ENCODE peak calls at places on chromosomes 11 and 22, in four cellular contexts. T is HepG2, I is K562, D is GM12878. V is an unnamed sample.

GRCh38 chr22:43862074-43862881 is at the start of gene SULT4A1:
- DNase-seq in T (no peak), D (no peak), I (peak), V (peak)

GRCh38 chr11:72958790-72959189 is 144.6 kb downstream of the ATG16L2 start:
- DNase-seq in D (no peak), I (no peak), T (no peak), V (no peak)

GRCh38 chr11:57432714-57433163 is 5.8 kb upstream of the SLC43A3 start:
- DNase-seq in T (no peak), D (no peak), I (peak), V (no peak)

GRCh38 chr11:48044577-48044976 is 64.2 kb downstream of the PTPRJ start:
- DNase-seq in I (no peak), T (no peak), D (no peak), V (no peak)

GRCh38 chr22:43844560-43845545 is 17.5 kb downstream of the SULT4A1 start:
- DNase-seq in D (no peak), T (no peak), I (no peak), V (no peak)

GRCh38 chr11:134741453-134742227 is 329.6 kb upstream of the B3GAT1 start:
- DNase-seq in D (no peak), T (peak), I (no peak), V (no peak)

GRCh38 chr11:35859311-35859710 is 84.6 kb upstream of the LDLRAD3 start:
- DNase-seq in T (no peak), D (no peak), I (no peak), V (no peak)

GRCh38 chr22:23239429-23239828 is 59.1 kb downstream of the BCR start:
- DNase-seq in I (no peak), T (no peak), D (no peak), V (no peak)

GRCh38 chr11:77231800-77232199 is 69.7 kb downstream of the GDPD4 start:
- DNase-seq in T (no peak), I (no peak), D (no peak), V (no peak)

GRCh38 chr11:2564588-2565440 is 120.0 kb downstream of the KCNQ1 start:
- DNase-seq in D (no peak), T (no peak), I (no peak), V (no peak)

GRCh38 chr22:31647516-31647915 is 14.5 kb downstream of the PISD start:
- DNase-seq in I (no peak), D (no peak), T (no peak), V (no peak)

GRCh38 chr11:94424662-94425061 is 23.4 kb upstream of the GPR83 start:
- DNase-seq in D (no peak), I (no peak), T (no peak), V (no peak)

GRCh38 chr22:45604239-45604711 is 67.4 kb upstream of the ATXN10 start:
- DNase-seq in D (no peak), I (no peak), T (no peak), V (no peak)

GRCh38 chr11:59187587-59187986 is 15.7 kb downstream of the DTX4 start:
- DNase-seq in D (no peak), T (no peak), I (no peak), V (no peak)

GRCh38 chr11:46680815-46681214 is 19.6 kb downstream of the ARHGAP1 start:
- DNase-seq in D (no peak), I (no peak), T (no peak), V (no peak)
- TF ChIP-seq FOXK2 in D (no peak), I (no peak), T (no peak), V (no peak)

DNA sequence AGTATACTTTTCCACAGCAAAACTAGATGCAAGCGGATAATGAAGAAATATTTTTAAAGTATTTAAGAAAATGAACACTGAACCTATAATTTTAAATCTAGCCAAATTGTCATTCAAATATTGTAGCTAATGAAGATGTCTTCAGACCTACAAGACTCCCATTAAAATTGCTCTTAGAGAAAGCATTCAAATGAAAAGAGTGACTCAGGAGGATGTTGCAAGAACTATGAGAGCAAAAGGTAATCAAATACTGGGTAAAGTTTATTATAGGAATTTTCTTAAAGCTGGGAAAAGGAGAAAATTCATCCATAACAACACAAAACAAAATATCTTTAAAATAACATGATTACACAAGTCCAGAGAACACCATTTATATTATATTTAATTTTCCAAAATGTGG is 5.4 kb upstream of the POU2AF1 start:
- DNase-seq in T (no peak), D (no peak), I (no peak), V (no peak)
- TF ChIP-seq SP1 in T (no peak), D (no peak), I (no peak), V (no peak)

GRCh38 chr11:29018631-29019030 is 910.4 kb downstream of the METTL15 start:
- DNase-seq in T (no peak), D (no peak), I (no peak), V (no peak)
- TF ChIP-seq FOXM1 in T (no peak), D (no peak), I (no peak), V (no peak)

DNA sequence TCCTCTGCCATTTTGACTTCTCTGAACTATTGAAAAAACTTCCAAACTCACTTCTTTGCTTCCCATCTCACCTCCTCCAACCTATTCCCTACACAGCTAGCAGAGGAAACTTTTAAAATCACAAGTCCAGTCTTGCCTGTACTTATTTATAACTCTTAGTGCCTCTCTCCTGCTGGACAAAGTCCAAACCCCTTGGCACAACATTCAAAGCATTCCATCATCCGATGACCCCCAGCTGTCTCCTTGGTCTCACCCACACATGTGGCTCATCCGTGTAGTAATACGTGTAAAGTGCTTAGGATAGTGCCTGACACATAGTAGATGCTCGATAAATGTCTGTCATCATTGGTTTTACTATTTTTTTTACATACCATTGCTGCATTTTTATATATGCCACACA is 101.4 kb downstream of the PARVA start:
- DNase-seq in D (no peak), T (peak), I (no peak), V (no peak)
- TF ChIP-seq FOXK2 in D (no peak), T (no peak), I (no peak), V (no peak)

GRCh38 chr11:5272395-5273017 is 2.8 kb upstream of the HBE1 start:
- DNase-seq in I (no peak), D (no peak), T (no peak), V (no peak)
- TF ChIP-seq SP1 in I (no peak), D (no peak), T (no peak), V (no peak)

DNA sequence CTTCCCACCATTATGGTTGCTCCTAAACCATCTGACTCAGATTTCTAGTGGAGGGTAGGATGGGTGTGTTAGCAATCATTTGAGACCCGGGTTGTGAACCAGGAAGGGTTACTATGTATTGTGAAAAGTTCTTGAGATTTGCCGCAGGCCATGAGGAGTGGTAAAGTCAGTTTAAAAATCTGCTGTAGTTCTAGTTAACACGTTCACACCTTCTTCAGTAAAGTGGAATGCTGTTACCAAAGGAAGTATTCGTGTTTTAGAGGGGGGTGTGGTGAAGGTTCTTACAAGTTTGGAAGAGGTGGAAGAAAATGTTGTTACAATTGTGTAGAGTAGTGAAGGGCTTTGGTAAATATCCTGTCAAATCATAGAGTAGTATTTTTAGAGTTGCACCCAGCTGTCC is 2.6 kb downstream of the MTMR3 start:
- DNase-seq in I (no peak), D (no peak), T (no peak), V (no peak)
- TF ChIP-seq FOXM1 in I (no peak), D (no peak), T (no peak), V (no peak)

DNA sequence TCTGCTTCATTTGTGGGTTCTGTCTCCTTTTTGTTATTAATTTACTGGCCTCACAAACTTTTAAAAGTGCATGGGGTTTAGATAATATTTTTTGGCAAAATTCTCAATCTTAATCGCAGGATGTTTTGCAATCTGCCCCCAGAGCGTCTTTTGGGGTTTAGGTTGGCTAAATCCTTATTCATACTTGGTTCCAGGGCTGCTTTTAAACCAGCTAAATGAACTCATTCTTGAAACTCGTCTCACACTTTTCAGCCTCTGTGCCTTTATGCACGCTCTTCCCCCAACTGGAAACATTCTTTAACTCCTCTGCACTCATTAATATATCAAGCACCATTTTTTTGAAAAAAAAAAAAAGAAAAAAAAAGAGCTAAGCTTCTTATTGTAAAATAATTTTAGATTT is 131.7 kb downstream of the KIF18A start:
- DNase-seq in T (no peak), D (no peak), I (no peak), V (no peak)
- TF ChIP-seq FOXK2 in T (no peak), D (no peak), I (no peak), V (no peak)

DNA sequence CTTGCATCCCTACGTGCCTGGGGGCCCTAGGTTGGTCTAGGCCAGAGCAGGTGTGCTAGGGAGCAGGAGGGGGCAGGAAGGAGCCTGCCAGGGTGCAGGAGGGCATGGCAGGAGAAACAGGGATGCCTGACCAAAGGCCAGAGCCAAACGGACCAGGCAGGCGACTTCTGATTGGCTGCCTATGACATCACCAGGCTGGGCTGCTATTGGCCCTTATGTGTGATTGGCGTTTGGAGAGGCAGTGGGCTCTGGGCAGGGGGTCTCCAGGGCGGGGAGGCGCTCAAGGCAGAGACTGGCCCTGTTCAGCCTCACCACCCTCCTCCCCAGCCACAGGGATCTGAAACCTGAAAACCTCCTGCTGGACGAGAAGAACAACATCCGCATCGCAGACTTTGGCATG is 44.4 kb downstream of the MOB2 start:
- DNase-seq in I (peak), T (no peak), D (no peak), V (peak)
- TF ChIP-seq SP1 in I (no peak), T (no peak), D (no peak), V (no peak)

GRCh38 chr11:45659031-45659817 is 6.2 kb downstream of the CHST1 start:
- DNase-seq in I (no peak), D (no peak), T (no peak), V (no peak)
- TF ChIP-seq FOXM1 in I (no peak), D (no peak), T (no peak), V (no peak)

GRCh38 chr11:62612366-62613274 is at the start of the genes EML3 and ROM1:
- DNase-seq in I (peak), T (peak), D (no peak), V (peak)

GRCh38 chr11:62610814-62611704 is 1.5 kb downstream of the EML3 start:
- DNase-seq in I (no peak), T (no peak), D (no peak), V (no peak)

GRCh38 chr11:62613275-62613864 is 313 bp downstream of the ROM1 start:
- DNase-seq in T (no peak), D (no peak), I (no peak), V (no peak)

GRCh38 chr11:62610403-62610802 is 2.2 kb downstream of the EML3 start:
- DNase-seq in D (no peak), T (no peak), I (no peak), V (no peak)

GRCh38 chr11:62611705-62612365 is 740 bp downstream of the EML3 start:
- DNase-seq in T (no peak), I (peak), D (no peak), V (no peak)
- TF ChIP-seq FOXK2 in T (no peak), I (no peak), D (no peak), V (no peak)

V was measured in HEK293T.